ENCODE peak calls at places on chromosomes 7 and 10, in nine cellular contexts. One of them, this sample, is unnamed.

GRCh38 chr10:114051714-114052113 is 8.0 kb downstream of the ADRB1 start:
- DNase-seq in amniotic epithelial cell: no peak
- DNase-seq in fibroblast of the conjunctiva: no peak
- DNase-seq in HEK293T: no peak
- DNase-seq in cardiac fibroblast: no peak
- DNase-seq in NCI-H510A treated with DMSO at 0.1 percent for 48 hours: no peak
- DNase-seq in stimulated activated CD8-positive, alpha-beta memory T cell treated with anti-CD3 and anti-CD28 coated beads, Interleukin-15, amount 100 ng/mL, for 24 hours: no peak
- DNase-seq in NCI-H146: no peak
- DNase-seq in activated T-cell treated with anti-CD3 and anti-CD28 coated beads for 1 hour: no peak
- DNase-seq in this sample: no peak

GRCh38 chr7:128827248-128827958 is 2.8 kb upstream of the FLNC start:
- DNase-seq in amniotic epithelial cell: peak
- DNase-seq in stimulated activated CD8-positive, alpha-beta memory T cell treated with anti-CD3 and anti-CD28 coated beads, Interleukin-15, amount 100 ng/mL, for 24 hours: no peak
- DNase-seq in cardiac fibroblast: peak
- DNase-seq in HEK293T: no peak
- DNase-seq in NCI-H510A treated with DMSO at 0.1 percent for 48 hours: no peak
- DNase-seq in fibroblast of the conjunctiva: peak
- DNase-seq in activated T-cell treated with anti-CD3 and anti-CD28 coated beads for 1 hour: no peak
- DNase-seq in NCI-H146: no peak
- DNase-seq in this sample: no peak

GRCh38 chr7:155749578-155749977 is 62.7 kb downstream of the SHH start:
- DNase-seq in activated T-cell treated with anti-CD3 and anti-CD28 coated beads for 1 hour: no peak
- DNase-seq in amniotic epithelial cell: no peak
- DNase-seq in NCI-H510A treated with DMSO at 0.1 percent for 48 hours: no peak
- DNase-seq in fibroblast of the conjunctiva: no peak
- DNase-seq in stimulated activated CD8-positive, alpha-beta memory T cell treated with anti-CD3 and anti-CD28 coated beads, Interleukin-15, amount 100 ng/mL, for 24 hours: no peak
- DNase-seq in HEK293T: no peak
- DNase-seq in cardiac fibroblast: no peak
- DNase-seq in NCI-H146: no peak
- DNase-seq in this sample: no peak

GRCh38 chr7:41977165-41977651 is 259.8 kb downstream of the GLI3 start:
- DNase-seq in HEK293T: peak
- DNase-seq in stimulated activated CD8-positive, alpha-beta memory T cell treated with anti-CD3 and anti-CD28 coated beads, Interleukin-15, amount 100 ng/mL, for 24 hours: no peak
- DNase-seq in amniotic epithelial cell: peak
- DNase-seq in activated T-cell treated with anti-CD3 and anti-CD28 coated beads for 1 hour: no peak
- DNase-seq in cardiac fibroblast: peak
- DNase-seq in fibroblast of the conjunctiva: peak
- DNase-seq in NCI-H510A treated with DMSO at 0.1 percent for 48 hours: no peak
- DNase-seq in NCI-H146: no peak
- DNase-seq in this sample: peak

GRCh38 chr7:47087866-47088265 is 494.0 kb downstream of the TNS3 start:
- DNase-seq in activated T-cell treated with anti-CD3 and anti-CD28 coated beads for 1 hour: no peak
- DNase-seq in NCI-H510A treated with DMSO at 0.1 percent for 48 hours: no peak
- DNase-seq in stimulated activated CD8-positive, alpha-beta memory T cell treated with anti-CD3 and anti-CD28 coated beads, Interleukin-15, amount 100 ng/mL, for 24 hours: no peak
- DNase-seq in HEK293T: no peak
- DNase-seq in cardiac fibroblast: no peak
- DNase-seq in amniotic epithelial cell: peak
- DNase-seq in fibroblast of the conjunctiva: no peak
- DNase-seq in NCI-H146: no peak
- DNase-seq in this sample: no peak

GRCh38 chr7:56199639-56200038 is 83.4 kb upstream of the NUPR2 start:
- DNase-seq in HEK293T: no peak
- DNase-seq in NCI-H510A treated with DMSO at 0.1 percent for 48 hours: no peak
- DNase-seq in amniotic epithelial cell: no peak
- DNase-seq in NCI-H146: no peak
- DNase-seq in fibroblast of the conjunctiva: no peak
- DNase-seq in stimulated activated CD8-positive, alpha-beta memory T cell treated with anti-CD3 and anti-CD28 coated beads, Interleukin-15, amount 100 ng/mL, for 24 hours: no peak
- DNase-seq in cardiac fibroblast: no peak
- DNase-seq in activated T-cell treated with anti-CD3 and anti-CD28 coated beads for 1 hour: no peak
- DNase-seq in this sample: no peak

GRCh38 chr7:148507741-148508285 is 82.8 kb upstream of the C7orf33 start:
- DNase-seq in stimulated activated CD8-positive, alpha-beta memory T cell treated with anti-CD3 and anti-CD28 coated beads, Interleukin-15, amount 100 ng/mL, for 24 hours: no peak
- DNase-seq in NCI-H146: no peak
- DNase-seq in amniotic epithelial cell: no peak
- DNase-seq in cardiac fibroblast: no peak
- DNase-seq in HEK293T: no peak
- DNase-seq in NCI-H510A treated with DMSO at 0.1 percent for 48 hours: no peak
- DNase-seq in activated T-cell treated with anti-CD3 and anti-CD28 coated beads for 1 hour: no peak
- DNase-seq in fibroblast of the conjunctiva: no peak
- DNase-seq in this sample: no peak

GRCh38 chr10:85594239-85594638 is 772.4 kb downstream of the GRID1 start:
- DNase-seq in NCI-H146: no peak
- DNase-seq in activated T-cell treated with anti-CD3 and anti-CD28 coated beads for 1 hour: no peak
- DNase-seq in NCI-H510A treated with DMSO at 0.1 percent for 48 hours: no peak
- DNase-seq in stimulated activated CD8-positive, alpha-beta memory T cell treated with anti-CD3 and anti-CD28 coated beads, Interleukin-15, amount 100 ng/mL, for 24 hours: no peak
- DNase-seq in cardiac fibroblast: no peak
- DNase-seq in HEK293T: no peak
- DNase-seq in amniotic epithelial cell: no peak
- DNase-seq in fibroblast of the conjunctiva: no peak
- DNase-seq in this sample: no peak

GRCh38 chr7:117124585-117125220 is 171.4 kb downstream of the ST7 start:
- DNase-seq in stimulated activated CD8-positive, alpha-beta memory T cell treated with anti-CD3 and anti-CD28 coated beads, Interleukin-15, amount 100 ng/mL, for 24 hours: no peak
- DNase-seq in NCI-H146: peak
- DNase-seq in amniotic epithelial cell: peak
- DNase-seq in activated T-cell treated with anti-CD3 and anti-CD28 coated beads for 1 hour: peak
- DNase-seq in fibroblast of the conjunctiva: peak
- DNase-seq in HEK293T: peak
- DNase-seq in NCI-H510A treated with DMSO at 0.1 percent for 48 hours: peak
- DNase-seq in cardiac fibroblast: peak
- DNase-seq in this sample: no peak

GRCh38 chr7:82985144-82985802 is 177.4 kb downstream of the PCLO start:
- DNase-seq in HEK293T: no peak
- DNase-seq in NCI-H146: no peak
- DNase-seq in stimulated activated CD8-positive, alpha-beta memory T cell treated with anti-CD3 and anti-CD28 coated beads, Interleukin-15, amount 100 ng/mL, for 24 hours: no peak
- DNase-seq in cardiac fibroblast: no peak
- DNase-seq in activated T-cell treated with anti-CD3 and anti-CD28 coated beads for 1 hour: no peak
- DNase-seq in amniotic epithelial cell: no peak
- DNase-seq in NCI-H510A treated with DMSO at 0.1 percent for 48 hours: no peak
- DNase-seq in fibroblast of the conjunctiva: no peak
- DNase-seq in this sample: peak

GRCh38 chr10:4306871-4307270 is 519.1 kb upstream of the AKR1E2 start:
- DNase-seq in fibroblast of the conjunctiva: no peak
- DNase-seq in amniotic epithelial cell: no peak
- DNase-seq in activated T-cell treated with anti-CD3 and anti-CD28 coated beads for 1 hour: no peak
- DNase-seq in stimulated activated CD8-positive, alpha-beta memory T cell treated with anti-CD3 and anti-CD28 coated beads, Interleukin-15, amount 100 ng/mL, for 24 hours: no peak
- DNase-seq in NCI-H510A treated with DMSO at 0.1 percent for 48 hours: no peak
- DNase-seq in NCI-H146: no peak
- DNase-seq in HEK293T: no peak
- DNase-seq in cardiac fibroblast: peak
- DNase-seq in this sample: no peak

GRCh38 chr10:5461914-5462840 is 37.2 kb downstream of the CALML5 start:
- DNase-seq in stimulated activated CD8-positive, alpha-beta memory T cell treated with anti-CD3 and anti-CD28 coated beads, Interleukin-15, amount 100 ng/mL, for 24 hours: no peak
- DNase-seq in HEK293T: no peak
- DNase-seq in activated T-cell treated with anti-CD3 and anti-CD28 coated beads for 1 hour: no peak
- DNase-seq in cardiac fibroblast: peak
- DNase-seq in amniotic epithelial cell: peak
- DNase-seq in fibroblast of the conjunctiva: no peak
- DNase-seq in NCI-H146: no peak
- DNase-seq in NCI-H510A treated with DMSO at 0.1 percent for 48 hours: no peak
- DNase-seq in this sample: no peak

GRCh38 chr10:68666280-68666760 is 54.7 kb upstream of the CCAR1 start:
- DNase-seq in HEK293T: no peak
- DNase-seq in fibroblast of the conjunctiva: peak
- DNase-seq in stimulated activated CD8-positive, alpha-beta memory T cell treated with anti-CD3 and anti-CD28 coated beads, Interleukin-15, amount 100 ng/mL, for 24 hours: no peak
- DNase-seq in NCI-H510A treated with DMSO at 0.1 percent for 48 hours: no peak
- DNase-seq in cardiac fibroblast: peak
- DNase-seq in NCI-H146: no peak
- DNase-seq in amniotic epithelial cell: peak
- DNase-seq in activated T-cell treated with anti-CD3 and anti-CD28 coated beads for 1 hour: no peak
- DNase-seq in this sample: no peak

GRCh38 chr7:33643497-33643896 is 261.8 kb upstream of the BMPER start:
- DNase-seq in HEK293T: no peak
- DNase-seq in NCI-H510A treated with DMSO at 0.1 percent for 48 hours: no peak
- DNase-seq in cardiac fibroblast: peak
- DNase-seq in fibroblast of the conjunctiva: no peak
- DNase-seq in stimulated activated CD8-positive, alpha-beta memory T cell treated with anti-CD3 and anti-CD28 coated beads, Interleukin-15, amount 100 ng/mL, for 24 hours: no peak
- DNase-seq in amniotic epithelial cell: no peak
- DNase-seq in activated T-cell treated with anti-CD3 and anti-CD28 coated beads for 1 hour: no peak
- DNase-seq in NCI-H146: no peak
- DNase-seq in this sample: no peak

GRCh38 chr10:128286413-128287097 is 160.3 kb upstream of the MKI67 start:
- DNase-seq in amniotic epithelial cell: no peak
- DNase-seq in stimulated activated CD8-positive, alpha-beta memory T cell treated with anti-CD3 and anti-CD28 coated beads, Interleukin-15, amount 100 ng/mL, for 24 hours: no peak
- DNase-seq in NCI-H510A treated with DMSO at 0.1 percent for 48 hours: no peak
- DNase-seq in HEK293T: no peak
- DNase-seq in NCI-H146: no peak
- DNase-seq in cardiac fibroblast: no peak
- DNase-seq in activated T-cell treated with anti-CD3 and anti-CD28 coated beads for 1 hour: no peak
- DNase-seq in fibroblast of the conjunctiva: no peak
- DNase-seq in this sample: no peak

GRCh38 chr10:310976-311639 is 175.9 kb downstream of the ZMYND11 start:
- DNase-seq in stimulated activated CD8-positive, alpha-beta memory T cell treated with anti-CD3 and anti-CD28 coated beads, Interleukin-15, amount 100 ng/mL, for 24 hours: no peak
- DNase-seq in fibroblast of the conjunctiva: no peak
- DNase-seq in cardiac fibroblast: peak
- DNase-seq in NCI-H146: no peak
- DNase-seq in NCI-H510A treated with DMSO at 0.1 percent for 48 hours: no peak
- DNase-seq in amniotic epithelial cell: peak
- DNase-seq in HEK293T: no peak
- DNase-seq in activated T-cell treated with anti-CD3 and anti-CD28 coated beads for 1 hour: no peak
- DNase-seq in this sample: no peak

GRCh38 chr7:65269150-65269856 is 104.4 kb upstream of the ZNF92 start:
- DNase-seq in NCI-H510A treated with DMSO at 0.1 percent for 48 hours: peak
- DNase-seq in stimulated activated CD8-positive, alpha-beta memory T cell treated with anti-CD3 and anti-CD28 coated beads, Interleukin-15, amount 100 ng/mL, for 24 hours: no peak
- DNase-seq in HEK293T: peak
- DNase-seq in amniotic epithelial cell: peak
- DNase-seq in activated T-cell treated with anti-CD3 and anti-CD28 coated beads for 1 hour: no peak
- DNase-seq in fibroblast of the conjunctiva: peak
- DNase-seq in NCI-H146: peak
- DNase-seq in cardiac fibroblast: peak
- DNase-seq in this sample: peak

GRCh38 chr7:156432018-156432417 is 208.6 kb upstream of the RNF32 start:
- DNase-seq in NCI-H510A treated with DMSO at 0.1 percent for 48 hours: no peak
- DNase-seq in fibroblast of the conjunctiva: no peak
- DNase-seq in NCI-H146: no peak
- DNase-seq in stimulated activated CD8-positive, alpha-beta memory T cell treated with anti-CD3 and anti-CD28 coated beads, Interleukin-15, amount 100 ng/mL, for 24 hours: no peak
- DNase-seq in HEK293T: no peak
- DNase-seq in cardiac fibroblast: no peak
- DNase-seq in activated T-cell treated with anti-CD3 and anti-CD28 coated beads for 1 hour: no peak
- DNase-seq in amniotic epithelial cell: no peak
- DNase-seq in this sample: no peak

GRCh38 chr10:118501171-118501570 is 94.3 kb downstream of the PRLHR start:
- DNase-seq in amniotic epithelial cell: no peak
- DNase-seq in HEK293T: no peak
- DNase-seq in fibroblast of the conjunctiva: no peak
- DNase-seq in stimulated activated CD8-positive, alpha-beta memory T cell treated with anti-CD3 and anti-CD28 coated beads, Interleukin-15, amount 100 ng/mL, for 24 hours: no peak
- DNase-seq in NCI-H146: no peak
- DNase-seq in NCI-H510A treated with DMSO at 0.1 percent for 48 hours: no peak
- DNase-seq in cardiac fibroblast: peak
- DNase-seq in activated T-cell treated with anti-CD3 and anti-CD28 coated beads for 1 hour: no peak
- DNase-seq in this sample: no peak

GRCh38 chr10:80537086-80537704 is 507 bp upstream of the SH2D4B start:
- DNase-seq in cardiac fibroblast: no peak
- DNase-seq in NCI-H510A treated with DMSO at 0.1 percent for 48 hours: no peak
- DNase-seq in activated T-cell treated with anti-CD3 and anti-CD28 coated beads for 1 hour: no peak
- DNase-seq in NCI-H146: no peak
- DNase-seq in stimulated activated CD8-positive, alpha-beta memory T cell treated with anti-CD3 and anti-CD28 coated beads, Interleukin-15, amount 100 ng/mL, for 24 hours: no peak
- DNase-seq in fibroblast of the conjunctiva: no peak
- DNase-seq in HEK293T: no peak
- DNase-seq in amniotic epithelial cell: no peak
- DNase-seq in this sample: no peak

GRCh38 chr10:133226251-133226808 is 3.7 kb upstream of the UTF1 start:
- DNase-seq in NCI-H146: no peak
- DNase-seq in fibroblast of the conjunctiva: no peak
- DNase-seq in HEK293T: no peak
- DNase-seq in activated T-cell treated with anti-CD3 and anti-CD28 coated beads for 1 hour: no peak
- DNase-seq in amniotic epithelial cell: no peak
- DNase-seq in NCI-H510A treated with DMSO at 0.1 percent for 48 hours: no peak
- DNase-seq in stimulated activated CD8-positive, alpha-beta memory T cell treated with anti-CD3 and anti-CD28 coated beads, Interleukin-15, amount 100 ng/mL, for 24 hours: no peak
- DNase-seq in cardiac fibroblast: no peak
- DNase-seq in this sample: no peak

GRCh38 chr10:68435803-68436202 is 28.7 kb upstream of the RUFY2 start:
- DNase-seq in NCI-H146: no peak
- DNase-seq in amniotic epithelial cell: peak
- DNase-seq in fibroblast of the conjunctiva: no peak
- DNase-seq in NCI-H510A treated with DMSO at 0.1 percent for 48 hours: no peak
- DNase-seq in HEK293T: no peak
- DNase-seq in stimulated activated CD8-positive, alpha-beta memory T cell treated with anti-CD3 and anti-CD28 coated beads, Interleukin-15, amount 100 ng/mL, for 24 hours: no peak
- DNase-seq in cardiac fibroblast: no peak
- DNase-seq in activated T-cell treated with anti-CD3 and anti-CD28 coated beads for 1 hour: no peak
- DNase-seq in this sample: no peak

GRCh38 chr10:6128591-6129383 is 40.0 kb downstream of the RBM17 start:
- DNase-seq in amniotic epithelial cell: peak
- DNase-seq in cardiac fibroblast: peak
- DNase-seq in activated T-cell treated with anti-CD3 and anti-CD28 coated beads for 1 hour: no peak
- DNase-seq in stimulated activated CD8-positive, alpha-beta memory T cell treated with anti-CD3 and anti-CD28 coated beads, Interleukin-15, amount 100 ng/mL, for 24 hours: no peak
- DNase-seq in fibroblast of the conjunctiva: no peak
- DNase-seq in NCI-H510A treated with DMSO at 0.1 percent for 48 hours: no peak
- DNase-seq in HEK293T: no peak
- DNase-seq in NCI-H146: no peak
- DNase-seq in this sample: no peak

GRCh38 chr10:131891929-131892816 is 8.6 kb upstream of the PPP2R2D start:
- DNase-seq in fibroblast of the conjunctiva: no peak
- DNase-seq in NCI-H146: no peak
- DNase-seq in cardiac fibroblast: no peak
- DNase-seq in activated T-cell treated with anti-CD3 and anti-CD28 coated beads for 1 hour: no peak
- DNase-seq in stimulated activated CD8-positive, alpha-beta memory T cell treated with anti-CD3 and anti-CD28 coated beads, Interleukin-15, amount 100 ng/mL, for 24 hours: no peak
- DNase-seq in HEK293T: no peak
- DNase-seq in amniotic epithelial cell: no peak
- DNase-seq in NCI-H510A treated with DMSO at 0.1 percent for 48 hours: no peak
- DNase-seq in this sample: no peak

GRCh38 chr7:20651960-20652544 is 36.6 kb downstream of the ABCB5 start:
- DNase-seq in cardiac fibroblast: peak
- DNase-seq in NCI-H510A treated with DMSO at 0.1 percent for 48 hours: peak
- DNase-seq in stimulated activated CD8-positive, alpha-beta memory T cell treated with anti-CD3 and anti-CD28 coated beads, Interleukin-15, amount 100 ng/mL, for 24 hours: no peak
- DNase-seq in amniotic epithelial cell: peak
- DNase-seq in HEK293T: peak
- DNase-seq in fibroblast of the conjunctiva: no peak
- DNase-seq in activated T-cell treated with anti-CD3 and anti-CD28 coated beads for 1 hour: no peak
- DNase-seq in NCI-H146: no peak
- DNase-seq in this sample: no peak

GRCh38 chr7:129615018-129615417 is 3.5 kb downstream of the NRF1 start:
- DNase-seq in amniotic epithelial cell: peak
- DNase-seq in stimulated activated CD8-positive, alpha-beta memory T cell treated with anti-CD3 and anti-CD28 coated beads, Interleukin-15, amount 100 ng/mL, for 24 hours: no peak
- DNase-seq in NCI-H146: no peak
- DNase-seq in fibroblast of the conjunctiva: no peak
- DNase-seq in HEK293T: no peak
- DNase-seq in activated T-cell treated with anti-CD3 and anti-CD28 coated beads for 1 hour: no peak
- DNase-seq in cardiac fibroblast: no peak
- DNase-seq in NCI-H510A treated with DMSO at 0.1 percent for 48 hours: no peak
- DNase-seq in this sample: no peak

GRCh38 chr7:51482976-51483375 is 166.4 kb upstream of the COBL start:
- DNase-seq in cardiac fibroblast: no peak
- DNase-seq in activated T-cell treated with anti-CD3 and anti-CD28 coated beads for 1 hour: no peak
- DNase-seq in NCI-H510A treated with DMSO at 0.1 percent for 48 hours: no peak
- DNase-seq in amniotic epithelial cell: no peak
- DNase-seq in fibroblast of the conjunctiva: no peak
- DNase-seq in HEK293T: no peak
- DNase-seq in stimulated activated CD8-positive, alpha-beta memory T cell treated with anti-CD3 and anti-CD28 coated beads, Interleukin-15, amount 100 ng/mL, for 24 hours: no peak
- DNase-seq in NCI-H146: no peak
- DNase-seq in this sample: no peak

GRCh38 chr7:73738220-73738611 is 386 bp downstream of the ABHD11 start:
- DNase-seq in amniotic epithelial cell: peak
- DNase-seq in stimulated activated CD8-positive, alpha-beta memory T cell treated with anti-CD3 and anti-CD28 coated beads, Interleukin-15, amount 100 ng/mL, for 24 hours: peak
- DNase-seq in fibroblast of the conjunctiva: peak
- DNase-seq in NCI-H146: peak
- DNase-seq in NCI-H510A treated with DMSO at 0.1 percent for 48 hours: no peak
- DNase-seq in cardiac fibroblast: peak
- DNase-seq in activated T-cell treated with anti-CD3 and anti-CD28 coated beads for 1 hour: peak
- DNase-seq in HEK293T: peak
- DNase-seq in this sample: peak

GRCh38 chr10:117441366-117441765 is 66.1 kb upstream of the PDZD8 start:
- DNase-seq in fibroblast of the conjunctiva: no peak
- DNase-seq in NCI-H510A treated with DMSO at 0.1 percent for 48 hours: no peak
- DNase-seq in amniotic epithelial cell: no peak
- DNase-seq in cardiac fibroblast: no peak
- DNase-seq in NCI-H146: no peak
- DNase-seq in HEK293T: no peak
- DNase-seq in activated T-cell treated with anti-CD3 and anti-CD28 coated beads for 1 hour: no peak
- DNase-seq in stimulated activated CD8-positive, alpha-beta memory T cell treated with anti-CD3 and anti-CD28 coated beads, Interleukin-15, amount 100 ng/mL, for 24 hours: no peak
- DNase-seq in this sample: no peak